ENCODE peak calls at places on chromosomes 6 and 20, in five cellular contexts. U is aorta, M is lung, H is foreskin fibroblast, A is choroid plexus epithelial cell. Z is an unnamed sample.

GRCh38 chr20:64001607-64002011 is 20.7 kb downstream of the PRPF6 start:
- DNase-seq in M (no peak), U (no peak), A (no peak), H (no peak), Z (peak; percentile 22)

GRCh38 chr6:251920-252319 is 40.4 kb upstream of the DUSP22 start:
- DNase-seq in A (no peak), U (no peak), H (no peak), M (no peak), Z (no peak)

GRCh38 chr6:13709698-13710551 is 1.7 kb downstream of the RANBP9 start:
- DNase-seq in M (no peak), A (peak; percentile 61), U (no peak), H (no peak), Z (peak; percentile 51)

GRCh38 chr6:20315456-20315855 is 86.2 kb upstream of the E2F3 start:
- DNase-seq in H (no peak), M (no peak), A (no peak), U (no peak), Z (no peak)

GRCh38 chr6:168524644-168525043 is 83.7 kb downstream of the SMOC2 start:
- DNase-seq in H (no peak), U (no peak), A (no peak), M (peak; percentile 38), Z (no peak)

GRCh38 chr20:11375368-11375767 is 542.3 kb upstream of the BTBD3 start:
- DNase-seq in U (no peak), H (no peak), A (no peak), M (no peak), Z (no peak)

GRCh38 chr6:157288575-157288974 is 34.7 kb downstream of the TMEM242 start:
- DNase-seq in A (no peak), M (no peak), U (no peak), H (no peak), Z (no peak)

GRCh38 chr6:106080106-106081095 is 5.7 kb upstream of the PRDM1 start:
- DNase-seq in U (no peak), M (no peak), H (no peak), A (no peak), Z (no peak)

GRCh38 chr6:219641-220198 is 72.6 kb upstream of the DUSP22 start:
- DNase-seq in A (peak; percentile 50), U (peak; percentile 90), H (peak; percentile 18), M (peak; percentile 71), Z (peak; percentile 51)

GRCh38 chr20:17873410-17874270 is 95.0 kb downstream of the SNX5 start:
- DNase-seq in U (peak; percentile 94), H (peak; percentile 97), M (peak; percentile 82), A (peak; percentile 91), Z (peak; percentile 94)

DNA sequence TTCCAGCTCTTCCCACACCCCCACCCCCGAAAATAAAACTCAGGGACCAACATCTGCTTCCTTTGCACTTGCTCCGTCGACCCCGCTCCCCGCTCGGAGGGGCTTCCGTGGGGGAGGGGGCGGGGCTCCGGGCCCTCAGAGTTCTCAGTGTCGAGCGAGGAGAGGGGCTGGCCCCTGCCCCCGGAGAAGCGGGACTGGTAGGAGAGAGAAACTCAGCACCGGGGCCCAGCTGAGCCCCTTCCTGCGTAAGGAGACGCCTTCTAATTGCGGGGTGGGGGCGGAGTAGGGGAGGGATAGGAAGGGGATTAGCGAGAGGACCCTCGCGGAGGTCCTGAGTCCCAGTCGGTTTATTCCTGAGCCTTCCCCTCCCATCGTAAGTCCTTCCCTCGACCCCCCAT is 22.3 kb upstream of the SLC22A7 start:
- DNase-seq in A (no peak), U (no peak), M (no peak), H (no peak), Z (no peak)
- H3K4me3 ChIP-seq in A (no peak overlapping the region), U (no peak overlapping the region), M (no peak overlapping the region), H (no peak overlapping the region), Z (no peak overlapping the region)

GRCh38 chr6:108120311-108120710 is 45.5 kb upstream of the NR2E1 start:
- DNase-seq in A (no peak), U (no peak), M (no peak), H (no peak), Z (no peak)

GRCh38 chr6:108118359-108118724 is 43.8 kb upstream of the OSTM1 start:
- DNase-seq in H (no peak), U (no peak), M (no peak), A (no peak), Z (no peak)

GRCh38 chr6:108118791-108119211 is 44.3 kb upstream of the OSTM1 start:
- DNase-seq in A (no peak), M (no peak), H (no peak), U (no peak), Z (no peak)

GRCh38 chr6:108117427-108118358 is 43.2 kb upstream of the OSTM1 start:
- DNase-seq in U (peak; percentile 64), H (no peak), A (peak; percentile 25), M (no peak), Z (no peak)

DNA sequence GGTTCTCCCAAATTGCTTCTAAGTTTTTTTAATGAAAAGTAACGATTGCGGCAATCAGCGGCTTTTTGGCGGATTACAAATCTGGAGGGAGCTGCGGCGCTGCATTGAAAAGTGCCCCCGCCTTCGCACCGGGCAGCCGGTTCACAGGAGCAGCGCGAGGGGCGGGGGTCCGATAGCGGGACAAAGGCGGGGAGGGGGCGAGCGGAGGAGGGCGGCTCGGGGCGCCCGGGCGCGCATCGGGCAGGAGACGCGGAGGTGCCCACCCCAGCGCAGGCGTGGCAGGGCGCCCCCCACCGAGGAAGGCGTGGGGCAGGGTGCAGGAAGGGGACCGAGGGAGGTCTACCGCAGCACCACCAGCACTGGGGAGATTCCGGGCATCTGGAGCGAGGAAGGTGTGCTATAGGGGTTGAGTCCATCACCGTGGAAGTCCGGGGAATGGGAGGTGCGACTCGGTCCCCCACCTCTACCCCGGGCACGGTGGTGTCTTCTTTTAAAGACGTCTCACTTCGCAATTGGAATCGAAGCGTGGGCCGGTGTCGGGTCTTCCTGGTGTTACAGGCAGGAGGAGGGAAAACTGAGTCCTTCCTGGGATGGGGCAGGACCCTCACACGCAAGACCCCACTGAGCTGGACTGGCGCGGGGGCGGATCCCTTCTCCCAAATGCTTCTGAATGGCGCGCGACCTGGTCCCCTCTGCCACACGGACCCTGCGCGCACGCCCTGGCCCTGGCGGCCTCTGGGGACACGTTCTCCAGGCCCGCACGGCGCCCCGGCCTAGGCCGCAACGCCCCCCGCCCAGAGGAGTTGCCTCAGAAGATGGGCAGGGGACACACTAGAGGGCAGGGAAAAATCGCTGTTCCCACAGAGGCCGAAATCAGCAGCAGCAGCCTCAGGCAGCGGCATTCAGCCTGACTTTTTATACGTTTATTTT is 44.9 kb upstream of the OSTM1 start:
- DNase-seq in U (no peak), H (no peak), M (no peak), A (no peak), Z (no peak)
- H3K4me3 ChIP-seq in U (no peak overlapping the region), H (peak overlapping the region; percentile 31), M (no peak overlapping the region), A (peak overlapping the region; percentile 33), Z (peak overlapping the region; percentile 29)

DNA sequence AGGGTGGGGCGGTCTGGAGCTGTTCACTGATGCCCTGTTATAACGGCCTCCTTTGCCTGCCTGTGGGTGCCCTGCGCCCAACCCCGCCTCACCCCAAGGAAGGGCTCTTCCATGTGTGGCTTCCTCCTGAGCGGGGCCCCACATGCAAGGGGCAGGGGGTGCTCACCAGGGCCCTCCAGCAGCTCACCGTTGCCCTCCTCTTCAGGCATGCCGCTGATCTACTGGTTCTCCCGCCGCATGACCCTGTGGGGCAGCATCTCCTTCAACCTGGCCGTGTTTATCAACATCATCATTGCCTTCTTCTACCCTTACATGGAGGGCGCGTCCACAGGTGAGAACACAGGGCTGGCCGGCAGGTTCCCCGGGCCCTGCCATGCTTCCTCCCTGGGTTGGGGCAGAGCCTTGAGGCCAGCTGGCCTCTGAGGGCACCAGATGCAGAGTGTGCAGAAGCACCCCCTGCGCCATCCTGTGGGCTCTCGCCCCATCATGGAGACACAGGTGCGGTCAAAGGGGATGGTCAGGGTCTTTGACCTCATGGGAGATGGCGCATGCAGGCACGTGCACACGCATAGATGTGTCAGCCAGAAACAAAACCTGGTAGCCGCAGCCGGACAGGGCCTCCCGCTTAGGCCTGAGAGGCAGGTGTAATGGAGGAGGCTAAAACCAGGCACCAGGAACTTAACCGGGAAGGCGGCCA is 22.9 kb downstream of the UQCC2 start:
- DNase-seq in H (no peak), U (no peak), A (no peak), M (no peak), Z (no peak)
- H3K4me3 ChIP-seq in H (no peak overlapping the region), U (no peak overlapping the region), A (no peak overlapping the region), M (no peak overlapping the region), Z (no peak overlapping the region)

DNA sequence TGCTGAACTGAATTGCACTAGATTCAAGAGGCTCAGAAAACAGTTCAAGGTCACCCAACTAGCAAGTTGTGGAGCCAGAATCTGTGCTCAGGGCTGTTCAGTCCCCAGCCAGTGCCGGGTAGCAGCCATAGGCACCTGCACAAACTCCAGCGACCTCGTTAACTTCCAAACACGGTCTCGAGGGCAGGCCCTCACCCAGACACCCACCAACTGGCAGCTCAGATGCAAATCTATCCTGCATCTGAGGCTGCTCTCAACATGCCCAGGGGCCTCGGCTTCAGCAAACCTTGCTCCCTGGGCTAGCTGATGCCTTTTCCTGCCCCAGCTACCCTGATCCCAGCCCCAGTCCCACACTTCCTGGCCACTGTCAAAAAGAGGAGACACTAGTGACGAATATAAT is 3.7 kb downstream of the JPH2 start:
- DNase-seq in A (no peak), M (no peak), U (no peak), H (no peak), Z (no peak)
- H3K4me3 ChIP-seq in A (no peak overlapping the region), M (peak overlapping the region; percentile 1), U (peak overlapping the region; percentile 37), H (no peak overlapping the region), Z (no peak overlapping the region)

GRCh38 chr6:152062476-152062875 is 255.0 kb downstream of the ESR1 start:
- DNase-seq in U (no peak), H (no peak), M (no peak), A (no peak), Z (no peak)
- H3K4me3 ChIP-seq in U (no peak overlapping the region), H (no peak overlapping the region), M (no peak overlapping the region), A (no peak overlapping the region), Z (no peak overlapping the region)

DNA sequence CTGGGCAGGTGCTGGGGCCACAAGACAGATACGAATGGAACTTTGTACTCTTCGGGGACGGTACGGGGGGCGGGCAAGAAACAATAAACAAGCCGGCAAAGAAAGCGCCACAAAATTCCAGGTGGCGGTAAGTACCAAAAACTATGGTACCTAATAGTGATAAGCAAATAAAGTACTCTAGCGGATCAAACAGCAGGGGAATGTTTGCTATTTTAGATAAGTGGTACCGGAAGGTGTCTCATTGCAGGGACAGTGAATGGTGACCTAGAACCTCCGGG is 15.1 kb upstream of the RIPK1 start:
- DNase-seq in M (no peak), H (no peak), A (no peak), U (no peak), Z (no peak)
- H3K4me3 ChIP-seq in M (no peak overlapping the region), H (peak overlapping the region; percentile 28), A (peak overlapping the region; percentile 65), U (no peak overlapping the region), Z (peak overlapping the region; percentile 38)